ENCODE peak calls at places on chromosomes 6 and 20, in seven cellular contexts. One of them, this sample, is unnamed.

GRCh38 chr6:52985228-52985627 is 9.9 kb downstream of the GSTA4 start:
- DNase-seq in naive thymus-derived CD8-positive, alpha-beta T cell: no peak
- DNase-seq in cardiac fibroblast: no peak
- DNase-seq in breast epithelium: no peak
- DNase-seq in amniotic stem cell: no peak
- DNase-seq in AG09309: no peak
- DNase-seq in fibroblast of the aortic adventitia: no peak
- DNase-seq in this sample: no peak

GRCh38 chr6:26232950-26233607 is 131.9 kb upstream of the BTN3A2 start:
- DNase-seq in naive thymus-derived CD8-positive, alpha-beta T cell: peak; percentile 39
- DNase-seq in cardiac fibroblast: peak; percentile 75
- DNase-seq in breast epithelium: peak; percentile 53
- DNase-seq in amniotic stem cell: no peak
- DNase-seq in AG09309: no peak
- DNase-seq in fibroblast of the aortic adventitia: no peak
- DNase-seq in this sample: no peak

GRCh38 chr20:53161073-53161472 is 188.9 kb downstream of the TSHZ2 start:
- DNase-seq in naive thymus-derived CD8-positive, alpha-beta T cell: no peak
- DNase-seq in cardiac fibroblast: no peak
- DNase-seq in breast epithelium: no peak
- DNase-seq in amniotic stem cell: no peak
- DNase-seq in AG09309: no peak
- DNase-seq in fibroblast of the aortic adventitia: no peak
- DNase-seq in this sample: no peak

GRCh38 chr20:48633620-48634257 is 194.1 kb downstream of the PREX1 start:
- DNase-seq in naive thymus-derived CD8-positive, alpha-beta T cell: no peak
- DNase-seq in cardiac fibroblast: no peak
- DNase-seq in breast epithelium: no peak
- DNase-seq in amniotic stem cell: no peak
- DNase-seq in AG09309: no peak
- DNase-seq in fibroblast of the aortic adventitia: no peak
- DNase-seq in this sample: no peak

GRCh38 chr20:1813101-1813529 is 82.1 kb upstream of the SIRPA start:
- DNase-seq in naive thymus-derived CD8-positive, alpha-beta T cell: no peak
- DNase-seq in cardiac fibroblast: peak; percentile 90
- DNase-seq in breast epithelium: no peak
- DNase-seq in amniotic stem cell: peak; percentile 64
- DNase-seq in AG09309: peak; percentile 86
- DNase-seq in fibroblast of the aortic adventitia: peak; percentile 96
- DNase-seq in this sample: peak; percentile 85

GRCh38 chr20:18263723-18264122 is 24.6 kb upstream of the ZNF133 start:
- DNase-seq in naive thymus-derived CD8-positive, alpha-beta T cell: no peak
- DNase-seq in cardiac fibroblast: peak; percentile 46
- DNase-seq in breast epithelium: peak; percentile 48
- DNase-seq in amniotic stem cell: no peak
- DNase-seq in AG09309: no peak
- DNase-seq in fibroblast of the aortic adventitia: peak; percentile 21
- DNase-seq in this sample: no peak

GRCh38 chr6:28866342-28867077 is 57.3 kb downstream of the TRIM27 start:
- DNase-seq in naive thymus-derived CD8-positive, alpha-beta T cell: peak; percentile 77
- DNase-seq in cardiac fibroblast: peak; percentile 45
- DNase-seq in breast epithelium: peak; percentile 39
- DNase-seq in amniotic stem cell: peak; percentile 5
- DNase-seq in AG09309: no peak
- DNase-seq in fibroblast of the aortic adventitia: peak; percentile 26
- DNase-seq in this sample: peak; percentile 56

GRCh38 chr6:167443098-167443680 is 118.3 kb downstream of the TTLL2 start:
- DNase-seq in naive thymus-derived CD8-positive, alpha-beta T cell: no peak
- DNase-seq in cardiac fibroblast: no peak
- DNase-seq in breast epithelium: no peak
- DNase-seq in amniotic stem cell: no peak
- DNase-seq in AG09309: no peak
- DNase-seq in fibroblast of the aortic adventitia: no peak
- DNase-seq in this sample: no peak

GRCh38 chr6:7267521-7268091 is 45.4 kb downstream of the SSR1 start:
- DNase-seq in naive thymus-derived CD8-positive, alpha-beta T cell: no peak
- DNase-seq in cardiac fibroblast: peak; percentile 92
- DNase-seq in breast epithelium: peak; percentile 72
- DNase-seq in amniotic stem cell: peak; percentile 91
- DNase-seq in AG09309: peak; percentile 85
- DNase-seq in fibroblast of the aortic adventitia: peak; percentile 90
- DNase-seq in this sample: peak; percentile 93

GRCh38 chr6:113495521-113495920 is 361.6 kb upstream of the MARCKS start:
- DNase-seq in naive thymus-derived CD8-positive, alpha-beta T cell: no peak
- DNase-seq in cardiac fibroblast: peak; percentile 88
- DNase-seq in breast epithelium: no peak
- DNase-seq in amniotic stem cell: no peak
- DNase-seq in AG09309: peak; percentile 40
- DNase-seq in fibroblast of the aortic adventitia: peak; percentile 69
- DNase-seq in this sample: peak; percentile 25

GRCh38 chr6:62371840-62372239 is 85.8 kb upstream of the KHDRBS2 start:
- DNase-seq in naive thymus-derived CD8-positive, alpha-beta T cell: no peak
- DNase-seq in cardiac fibroblast: no peak
- DNase-seq in breast epithelium: no peak
- DNase-seq in amniotic stem cell: no peak
- DNase-seq in AG09309: no peak
- DNase-seq in fibroblast of the aortic adventitia: no peak
- DNase-seq in this sample: no peak

GRCh38 chr20:45945678-45946148 is 11.2 kb downstream of the PCIF1 start:
- DNase-seq in naive thymus-derived CD8-positive, alpha-beta T cell: no peak
- DNase-seq in cardiac fibroblast: no peak
- DNase-seq in breast epithelium: no peak
- DNase-seq in amniotic stem cell: no peak
- DNase-seq in AG09309: no peak
- DNase-seq in fibroblast of the aortic adventitia: no peak
- DNase-seq in this sample: no peak

GRCh38 chr20:59631751-59632380 is 27.5 kb downstream of the PHACTR3 start:
- DNase-seq in naive thymus-derived CD8-positive, alpha-beta T cell: no peak
- DNase-seq in cardiac fibroblast: no peak
- DNase-seq in breast epithelium: no peak
- DNase-seq in amniotic stem cell: no peak
- DNase-seq in AG09309: no peak
- DNase-seq in fibroblast of the aortic adventitia: no peak
- DNase-seq in this sample: no peak

GRCh38 chr6:76885861-76886301 is 577.4 kb downstream of the HTR1B start:
- DNase-seq in naive thymus-derived CD8-positive, alpha-beta T cell: no peak
- DNase-seq in cardiac fibroblast: peak; percentile 81
- DNase-seq in breast epithelium: no peak
- DNase-seq in amniotic stem cell: no peak
- DNase-seq in AG09309: no peak
- DNase-seq in fibroblast of the aortic adventitia: peak; percentile 45
- DNase-seq in this sample: peak; percentile 55

GRCh38 chr6:117613920-117614535 is 11.7 kb upstream of the GOPC start:
- DNase-seq in naive thymus-derived CD8-positive, alpha-beta T cell: no peak
- DNase-seq in cardiac fibroblast: peak; percentile 9
- DNase-seq in breast epithelium: no peak
- DNase-seq in amniotic stem cell: peak; percentile 31
- DNase-seq in AG09309: no peak
- DNase-seq in fibroblast of the aortic adventitia: peak; percentile 12
- DNase-seq in this sample: peak; percentile 52

GRCh38 chr6:37192669-37193068 is 22.7 kb downstream of the PIM1 start:
- DNase-seq in naive thymus-derived CD8-positive, alpha-beta T cell: no peak
- DNase-seq in cardiac fibroblast: no peak
- DNase-seq in breast epithelium: no peak
- DNase-seq in amniotic stem cell: no peak
- DNase-seq in AG09309: no peak
- DNase-seq in fibroblast of the aortic adventitia: no peak
- DNase-seq in this sample: no peak

GRCh38 chr20:63095718-63096654 is 89.2 kb upstream of the BHLHE23 start:
- DNase-seq in naive thymus-derived CD8-positive, alpha-beta T cell: no peak
- DNase-seq in cardiac fibroblast: no peak
- DNase-seq in breast epithelium: no peak
- DNase-seq in amniotic stem cell: no peak
- DNase-seq in AG09309: no peak
- DNase-seq in fibroblast of the aortic adventitia: no peak
- DNase-seq in this sample: no peak

GRCh38 chr6:65259080-65259479 is 447.9 kb downstream of the EYS start:
- DNase-seq in naive thymus-derived CD8-positive, alpha-beta T cell: no peak
- DNase-seq in cardiac fibroblast: peak; percentile 2
- DNase-seq in breast epithelium: no peak
- DNase-seq in amniotic stem cell: no peak
- DNase-seq in AG09309: no peak
- DNase-seq in fibroblast of the aortic adventitia: no peak
- DNase-seq in this sample: peak; percentile 0

GRCh38 chr6:73700060-73700459 is 4.1 kb downstream of the CD109 start:
- DNase-seq in naive thymus-derived CD8-positive, alpha-beta T cell: no peak
- DNase-seq in cardiac fibroblast: no peak
- DNase-seq in breast epithelium: no peak
- DNase-seq in amniotic stem cell: no peak
- DNase-seq in AG09309: no peak
- DNase-seq in fibroblast of the aortic adventitia: no peak
- DNase-seq in this sample: no peak

GRCh38 chr20:20083796-20084195 is 31.5 kb downstream of the CFAP61 start:
- DNase-seq in naive thymus-derived CD8-positive, alpha-beta T cell: no peak
- DNase-seq in cardiac fibroblast: peak; percentile 51
- DNase-seq in breast epithelium: no peak
- DNase-seq in amniotic stem cell: no peak
- DNase-seq in AG09309: no peak
- DNase-seq in fibroblast of the aortic adventitia: peak; percentile 58
- DNase-seq in this sample: peak; percentile 67

GRCh38 chr6:126721581-126722145 is 381.7 kb downstream of the CENPW start:
- DNase-seq in naive thymus-derived CD8-positive, alpha-beta T cell: no peak
- DNase-seq in cardiac fibroblast: peak; percentile 95
- DNase-seq in breast epithelium: no peak
- DNase-seq in amniotic stem cell: peak; percentile 68
- DNase-seq in AG09309: peak; percentile 73
- DNase-seq in fibroblast of the aortic adventitia: peak; percentile 97
- DNase-seq in this sample: peak; percentile 72

GRCh38 chr6:129342243-129342642 is 367.7 kb downstream of the ARHGAP18 start:
- DNase-seq in naive thymus-derived CD8-positive, alpha-beta T cell: no peak
- DNase-seq in cardiac fibroblast: peak; percentile 83
- DNase-seq in breast epithelium: no peak
- DNase-seq in amniotic stem cell: no peak
- DNase-seq in AG09309: peak; percentile 46
- DNase-seq in fibroblast of the aortic adventitia: peak; percentile 68
- DNase-seq in this sample: peak; percentile 77

GRCh38 chr6:51005779-51006178 is 187.1 kb downstream of the TFAP2B start:
- DNase-seq in naive thymus-derived CD8-positive, alpha-beta T cell: no peak
- DNase-seq in cardiac fibroblast: no peak
- DNase-seq in breast epithelium: no peak
- DNase-seq in amniotic stem cell: no peak
- DNase-seq in AG09309: no peak
- DNase-seq in fibroblast of the aortic adventitia: no peak
- DNase-seq in this sample: no peak

GRCh38 chr20:237918-238317 is 10.9 kb downstream of the DEFB129 start:
- DNase-seq in naive thymus-derived CD8-positive, alpha-beta T cell: no peak
- DNase-seq in cardiac fibroblast: no peak
- DNase-seq in breast epithelium: no peak
- DNase-seq in amniotic stem cell: no peak
- DNase-seq in AG09309: no peak
- DNase-seq in fibroblast of the aortic adventitia: no peak
- DNase-seq in this sample: peak; percentile 20

GRCh38 chr6:31356216-31356945 is 598 bp downstream of the HLA-B start:
- DNase-seq in naive thymus-derived CD8-positive, alpha-beta T cell: peak; percentile 54
- DNase-seq in cardiac fibroblast: peak; percentile 36
- DNase-seq in breast epithelium: no peak
- DNase-seq in amniotic stem cell: no peak
- DNase-seq in AG09309: no peak
- DNase-seq in fibroblast of the aortic adventitia: peak; percentile 1
- DNase-seq in this sample: peak; percentile 68

GRCh38 chr20:33399924-33400323 is 1.4 kb downstream of the CDK5RAP1 start:
- DNase-seq in naive thymus-derived CD8-positive, alpha-beta T cell: no peak
- DNase-seq in cardiac fibroblast: no peak
- DNase-seq in breast epithelium: no peak
- DNase-seq in amniotic stem cell: no peak
- DNase-seq in AG09309: no peak
- DNase-seq in fibroblast of the aortic adventitia: peak; percentile 19
- DNase-seq in this sample: peak; percentile 40

GRCh38 chr6:44485601-44486000 is 98.1 kb downstream of the CDC5L start:
- DNase-seq in naive thymus-derived CD8-positive, alpha-beta T cell: no peak
- DNase-seq in cardiac fibroblast: no peak
- DNase-seq in breast epithelium: no peak
- DNase-seq in amniotic stem cell: no peak
- DNase-seq in AG09309: no peak
- DNase-seq in fibroblast of the aortic adventitia: no peak
- DNase-seq in this sample: no peak

GRCh38 chr6:56038764-56039163 is 163.4 kb upstream of the BMP5 start:
- DNase-seq in naive thymus-derived CD8-positive, alpha-beta T cell: no peak
- DNase-seq in cardiac fibroblast: no peak
- DNase-seq in breast epithelium: no peak
- DNase-seq in amniotic stem cell: no peak
- DNase-seq in AG09309: no peak
- DNase-seq in fibroblast of the aortic adventitia: no peak
- DNase-seq in this sample: no peak

GRCh38 chr20:46307999-46308257 is 370 bp downstream of the CDH22 start:
- DNase-seq in naive thymus-derived CD8-positive, alpha-beta T cell: no peak
- DNase-seq in cardiac fibroblast: no peak
- DNase-seq in breast epithelium: no peak
- DNase-seq in amniotic stem cell: no peak
- DNase-seq in AG09309: no peak
- DNase-seq in fibroblast of the aortic adventitia: no peak
- DNase-seq in this sample: no peak

GRCh38 chr20:44401770-44402390 is 46.4 kb downstream of the HNF4A start:
- DNase-seq in naive thymus-derived CD8-positive, alpha-beta T cell: no peak
- DNase-seq in cardiac fibroblast: no peak
- DNase-seq in breast epithelium: no peak
- DNase-seq in amniotic stem cell: no peak
- DNase-seq in AG09309: no peak
- DNase-seq in fibroblast of the aortic adventitia: no peak
- DNase-seq in this sample: no peak

GRCh38 chr6:7728855-7729590 is 3.1 kb downstream of the BMP6 start:
- DNase-seq in naive thymus-derived CD8-positive, alpha-beta T cell: no peak
- DNase-seq in cardiac fibroblast: peak; percentile 27
- DNase-seq in breast epithelium: no peak
- DNase-seq in amniotic stem cell: no peak
- DNase-seq in AG09309: no peak
- DNase-seq in fibroblast of the aortic adventitia: peak; percentile 46
- DNase-seq in this sample: no peak